ENCODE peak calls at places on chromosomes 11 and 22, in eight cellular contexts. C is upper lobe of right lung, A is GM06990, X is GM20000, U is pancreas, P is H1, D is brain microvascular endothelial cell, M is B cell. V is an unnamed sample.

GRCh38 chr22:47017245-47017644 is 254.8 kb downstream of the TBC1D22A start:
- DNase-seq in A (no peak), D (no peak), P (no peak), U (no peak), C (peak), M (no peak), X (no peak), V (no peak)

GRCh38 chr11:65380460-65381126 is 1.9 kb downstream of the SLC25A45 start:
- DNase-seq in U (peak), M (no peak), P (no peak), D (no peak), X (no peak), C (peak), A (no peak), V (no peak)

GRCh38 chr11:21132146-21132720 is 462.8 kb downstream of the NELL1 start:
- DNase-seq in D (no peak), X (no peak), C (no peak), A (no peak), P (no peak), U (no peak), M (no peak), V (no peak)

GRCh38 chr11:125871391-125872137 is 15.9 kb upstream of the HYLS1 start:
- DNase-seq in P (no peak), A (no peak), U (peak), C (no peak), X (no peak), M (no peak), D (peak), V (no peak)

GRCh38 chr22:45318168-45318557 is 8.4 kb downstream of the FAM118A start:
- DNase-seq in X (peak), M (peak), C (peak), A (peak), P (no peak), D (peak), U (peak), V (peak)

GRCh38 chr22:36808611-36809344 is 8.1 kb downstream of the PVALB start:
- DNase-seq in U (no peak), X (no peak), A (no peak), C (no peak), D (no peak), P (no peak), M (no peak), V (no peak)

GRCh38 chr11:113238721-113239120 is 75.7 kb upstream of the TTC12 start:
- DNase-seq in D (no peak), C (no peak), P (no peak), A (no peak), X (no peak), M (no peak), U (no peak), V (no peak)

GRCh38 chr22:35418088-35418487 is 18.1 kb downstream of the MCM5 start:
- DNase-seq in A (no peak), M (no peak), D (no peak), P (no peak), X (no peak), U (no peak), C (no peak), V (no peak)

GRCh38 chr11:103901656-103902055 is 134.8 kb upstream of the DDI1 start:
- DNase-seq in A (no peak), C (no peak), X (no peak), D (no peak), P (no peak), M (no peak), U (no peak), V (no peak)

GRCh38 chr11:125762445-125762844 is 16.2 kb downstream of the PATE2 start:
- DNase-seq in X (no peak), C (no peak), U (no peak), A (no peak), D (no peak), M (no peak), P (no peak), V (no peak)

GRCh38 chr11:102626686-102627085 is 1.6 kb upstream of the MMP20 start:
- DNase-seq in D (no peak), C (no peak), U (no peak), M (no peak), X (no peak), P (no peak), A (no peak), V (no peak)

GRCh38 chr11:71062199-71062598 is 190.2 kb downstream of the SHANK2 start:
- DNase-seq in C (no peak), A (no peak), U (no peak), M (no peak), X (no peak), D (no peak), P (no peak), V (no peak)

GRCh38 chr22:35409783-35410662 is 10.1 kb downstream of the MCM5 start:
- DNase-seq in P (no peak), X (peak), C (peak), D (no peak), U (no peak), M (peak), A (peak), V (peak)

GRCh38 chr11:113265343-113265742 is 49.0 kb upstream of the TTC12 start:
- DNase-seq in X (no peak), D (no peak), P (no peak), C (no peak), A (no peak), M (no peak), U (no peak), V (no peak)

GRCh38 chr11:65643971-65644370 is 6.1 kb downstream of the SIPA1 start:
- DNase-seq in P (no peak), D (no peak), C (no peak), A (no peak), X (no peak), M (no peak), U (no peak), V (no peak)

GRCh38 chr22:49306632-49306975 is 521.1 kb downstream of the BRD1 start:
- DNase-seq in P (no peak), D (no peak), X (no peak), A (no peak), U (peak), M (no peak), C (peak), V (no peak)

GRCh38 chr11:27075192-27075591 is 34.6 kb downstream of the BBOX1 start:
- DNase-seq in D (peak), X (no peak), M (no peak), A (no peak), P (no peak), U (no peak), C (no peak), V (no peak)

GRCh38 chr22:31329029-31329428 is 17.1 kb downstream of the PATZ1 start:
- DNase-seq in U (no peak), P (no peak), A (no peak), C (no peak), M (no peak), X (no peak), D (no peak), V (no peak)

GRCh38 chr11:98616256-98616655 is 404.5 kb upstream of the CNTN5 start:
- DNase-seq in D (no peak), U (no peak), M (no peak), X (no peak), P (no peak), C (no peak), A (no peak), V (no peak)

GRCh38 chr11:118001494-118001971 is 15.3 kb downstream of the IL10RA start:
- DNase-seq in M (no peak), U (no peak), P (no peak), A (no peak), C (no peak), D (no peak), X (no peak), V (no peak)

GRCh38 chr11:126345759-126346585 is 9.5 kb upstream of the ST3GAL4 start:
- DNase-seq in M (no peak), C (no peak), D (peak), P (no peak), U (peak), X (no peak), A (no peak), V (no peak)

GRCh38 chr11:122022646-122023045 is 93.4 kb downstream of the BLID start:
- DNase-seq in P (no peak), M (no peak), U (no peak), D (no peak), X (no peak), A (no peak), C (no peak), V (no peak)

GRCh38 chr22:40400173-40400572 is 29.8 kb downstream of the SGSM3 start:
- DNase-seq in X (peak), C (no peak), U (no peak), P (no peak), D (no peak), M (peak), A (peak), V (peak)

GRCh38 chr11:68010058-68011041 is at the start of gene ALDH3B1:
- DNase-seq in C (peak), P (no peak), X (no peak), M (peak), D (peak), A (no peak), U (peak), V (no peak)
- TF ChIP-seq CTCF in C (no peak), P (no peak), X (no peak), M (no peak), D (peak), A (no peak), U (no peak), V (no peak)

GRCh38 chr22:23862103-23862502 is 4.4 kb downstream of the SLC2A11 start:
- DNase-seq in U (peak), C (no peak), X (peak), D (peak), P (no peak), A (no peak), M (no peak), V (no peak)
- TF ChIP-seq CTCF in U (peak), C (peak), X (peak), D (peak), P (peak), A (peak), M (peak), V (peak)

GRCh38 chr11:69086152-69086551 is 37.4 kb downstream of the TPCN2 start:
- DNase-seq in P (no peak), U (no peak), X (no peak), C (no peak), D (no peak), M (no peak), A (no peak), V (no peak)
- TF ChIP-seq CTCF in P (peak), U (no peak), X (no peak), C (no peak), D (peak), M (no peak), A (peak), V (no peak)

GRCh38 chr11:84142411-84142810 is 856.2 kb upstream of the CCDC90B start:
- DNase-seq in X (no peak), P (no peak), C (no peak), A (no peak), M (no peak), D (no peak), U (no peak), V (no peak)

GRCh38 chr11:84144531-84144930 is 858.4 kb upstream of the CCDC90B start:
- DNase-seq in D (no peak), C (no peak), P (no peak), A (no peak), X (no peak), M (no peak), U (no peak), V (no peak)

GRCh38 chr11:84146826-84147225 is 860.7 kb upstream of the CCDC90B start:
- DNase-seq in M (no peak), D (no peak), U (no peak), P (no peak), X (no peak), C (no peak), A (no peak), V (no peak)
- TF ChIP-seq CTCF in M (no peak), D (no peak), U (no peak), P (peak), X (no peak), C (no peak), A (no peak), V (no peak)

GRCh38 chr11:86453290-86454030 is 78.8 kb downstream of the CCDC81 start:
- DNase-seq in A (no peak), U (no peak), X (no peak), D (no peak), P (no peak), C (no peak), M (no peak), V (no peak)
- TF ChIP-seq CTCF in A (peak), U (no peak), X (no peak), D (peak), P (peak), C (no peak), M (no peak), V (peak)

GRCh38 chr22:17655289-17655688 is 16.7 kb downstream of the BCL2L13 start:
- DNase-seq in A (no peak), M (no peak), C (peak), X (no peak), P (no peak), U (no peak), D (no peak), V (no peak)
- TF ChIP-seq CTCF in A (no peak), M (no peak), C (no peak), X (no peak), P (no peak), U (no peak), D (no peak), V (no peak)